ENCODE peak calls at places on chromosomes 1 and 21, in six cellular contexts. K, S, F, N, H and I are unnamed samples.

GRCh38 chr1:14939527-14940284 is 213.8 kb upstream of the TMEM51 start:
- ATAC-seq in K (no peak), S (peak), F (peak), N (peak), H (no peak), I (no peak)

GRCh38 chr1:205255941-205256780 is 28.4 kb downstream of the TMCC2 start:
- ATAC-seq in K (peak), S (peak), F (peak), N (peak), H (peak), I (peak)

GRCh38 chr1:94044290-94044790 is 76.6 kb downstream of the ABCA4 start:
- ATAC-seq in K (peak), S (no peak), F (peak), N (peak), H (peak), I (peak)

GRCh38 chr21:33703750-33704606 is 61.7 kb downstream of the ITSN1 start:
- ATAC-seq in K (no peak), S (no peak), F (peak), N (peak), H (peak), I (no peak)

GRCh38 chr1:39130297-39130696 is 74.2 kb upstream of the MACF1 start:
- ATAC-seq in K (no peak), S (peak), F (no peak), N (no peak), H (no peak), I (no peak)

GRCh38 chr1:3956527-3957170 is 56.6 kb upstream of the C1orf174 start:
- ATAC-seq in K (no peak), S (peak), F (no peak), N (no peak), H (no peak), I (no peak)

GRCh38 chr1:223525957-223526356 is 132.7 kb downstream of the CCDC185 start:
- ATAC-seq in K (peak), S (no peak), F (no peak), N (no peak), H (no peak), I (no peak)

GRCh38 chr1:51666463-51666862 is 49.6 kb downstream of the OSBPL9 start:
- ATAC-seq in K (no peak), S (no peak), F (no peak), N (no peak), H (peak), I (peak)

GRCh38 chr1:29550119-29550841 is 314.0 kb downstream of the PTPRU start:
- ATAC-seq in K (no peak), S (no peak), F (peak), N (no peak), H (peak), I (no peak)

GRCh38 chr1:173476664-173477285 is 360 bp upstream of the PRDX6 start:
- ATAC-seq in K (peak), S (peak), F (peak), N (peak), H (peak), I (peak)

GRCh38 chr1:19185976-19186375 is 24.1 kb downstream of the UBR4 start:
- ATAC-seq in K (no peak), S (no peak), F (no peak), N (no peak), H (no peak), I (no peak)

GRCh38 chr1:79982218-79982617 is 975.7 kb upstream of the ADGRL4 start:
- ATAC-seq in K (no peak), S (no peak), F (no peak), N (no peak), H (peak), I (peak)

GRCh38 chr1:154158307-154159125 is 3.6 kb upstream of the NUP210L start:
- ATAC-seq in K (peak), S (no peak), F (no peak), N (peak), H (no peak), I (no peak)

GRCh38 chr1:193494368-193494767 is 308.0 kb upstream of the B3GALT2 start:
- ATAC-seq in K (no peak), S (no peak), F (no peak), N (no peak), H (no peak), I (no peak)

GRCh38 chr1:51421961-51422360 is 91.6 kb upstream of the TTC39A start:
- ATAC-seq in K (peak), S (peak), F (peak), N (peak), H (no peak), I (peak)

GRCh38 chr1:153122831-153123421 is 9.6 kb upstream of the SPRR2F start:
- ATAC-seq in K (peak), S (no peak), F (no peak), N (peak), H (no peak), I (no peak)

GRCh38 chr21:26470361-26471115 is 102.5 kb downstream of the CYYR1 start:
- ATAC-seq in K (no peak), S (no peak), F (no peak), N (no peak), H (no peak), I (no peak)

GRCh38 chr1:183304466-183305122 is 113.6 kb downstream of the NMNAT2 start:
- ATAC-seq in K (no peak), S (no peak), F (no peak), N (no peak), H (no peak), I (no peak)

GRCh38 chr1:159960721-159961381 is 6.8 kb upstream of the SLAMF9 start:
- ATAC-seq in K (no peak), S (peak), F (no peak), N (no peak), H (no peak), I (peak)

GRCh38 chr1:91793189-91793588 is 92.8 kb downstream of the TGFBR3 start:
- ATAC-seq in K (no peak), S (no peak), F (no peak), N (no peak), H (no peak), I (no peak)

GRCh38 chr1:18516473-18516872 is 35.7 kb downstream of the KLHDC7A start:
- ATAC-seq in K (no peak), S (no peak), F (no peak), N (no peak), H (no peak), I (no peak)

GRCh38 chr1:226149806-226150205 is 36.7 kb downstream of the ACBD3 start:
- ATAC-seq in K (peak), S (peak), F (peak), N (peak), H (no peak), I (no peak)

GRCh38 chr1:24503003-24503751 is 541 bp downstream of the RCAN3 start:
- ATAC-seq in K (no peak), S (no peak), F (no peak), N (no peak), H (no peak), I (no peak)

GRCh38 chr1:59492500-59492899 is 195.6 kb downstream of the FGGY start:
- ATAC-seq in K (no peak), S (no peak), F (no peak), N (no peak), H (no peak), I (no peak)

GRCh38 chr1:59498640-59499039 is 201.7 kb downstream of the FGGY start:
- ATAC-seq in K (no peak), S (no peak), F (no peak), N (no peak), H (no peak), I (peak)

GRCh38 chr1:59499273-59499955 is 202.5 kb downstream of the FGGY start:
- ATAC-seq in K (no peak), S (peak), F (peak), N (no peak), H (no peak), I (no peak)

GRCh38 chr1:59497616-59498015 is 200.7 kb downstream of the FGGY start:
- ATAC-seq in K (no peak), S (no peak), F (no peak), N (no peak), H (no peak), I (no peak)

GRCh38 chr1:59494145-59494824 is 197.4 kb downstream of the FGGY start:
- ATAC-seq in K (no peak), S (no peak), F (no peak), N (no peak), H (no peak), I (no peak)
- TF ChIP-seq EP300 in K (no peak), S (no peak), F (no peak), N (no peak), H (no peak), I (no peak)

GRCh38 chr1:8061210-8061609 is 35.1 kb upstream of the ERRFI1 start:
- ATAC-seq in K (no peak), S (peak), F (peak), N (no peak), H (peak), I (peak)

GRCh38 chr1:8059161-8059622 is 33.1 kb upstream of the ERRFI1 start:
- ATAC-seq in K (no peak), S (no peak), F (no peak), N (no peak), H (peak), I (no peak)

GRCh38 chr1:8063298-8064068 is 37.4 kb upstream of the ERRFI1 start:
- ATAC-seq in K (no peak), S (no peak), F (no peak), N (no peak), H (no peak), I (no peak)

GRCh38 chr1:8062861-8063260 is 36.8 kb upstream of the ERRFI1 start:
- ATAC-seq in K (no peak), S (no peak), F (no peak), N (no peak), H (no peak), I (no peak)

GRCh38 chr1:8061673-8062386 is 35.7 kb upstream of the ERRFI1 start:
- ATAC-seq in K (no peak), S (peak), F (no peak), N (peak), H (no peak), I (peak)
- TF ChIP-seq EP300 in K (no peak), S (no peak), F (no peak), N (no peak), H (no peak), I (no peak)

GRCh38 chr1:151708891-151709290 is 7.7 kb downstream of the CELF3 start:
- ATAC-seq in K (no peak), S (no peak), F (no peak), N (no peak), H (no peak), I (no peak)

GRCh38 chr1:151707541-151708065 is 9.0 kb downstream of the CELF3 start:
- ATAC-seq in K (no peak), S (no peak), F (no peak), N (no peak), H (no peak), I (no peak)

GRCh38 chr1:151711044-151711800 is 5.4 kb downstream of the CELF3 start:
- ATAC-seq in K (no peak), S (no peak), F (no peak), N (no peak), H (no peak), I (no peak)

GRCh38 chr1:151711940-151712339 is 4.7 kb downstream of the CELF3 start:
- ATAC-seq in K (no peak), S (no peak), F (no peak), N (no peak), H (no peak), I (no peak)

GRCh38 chr1:151710187-151710586 is 6.4 kb downstream of the CELF3 start:
- ATAC-seq in K (no peak), S (no peak), F (no peak), N (peak), H (no peak), I (no peak)
- TF ChIP-seq EP300 in K (no peak), S (no peak), F (no peak), N (no peak), H (no peak), I (no peak)

DNA sequence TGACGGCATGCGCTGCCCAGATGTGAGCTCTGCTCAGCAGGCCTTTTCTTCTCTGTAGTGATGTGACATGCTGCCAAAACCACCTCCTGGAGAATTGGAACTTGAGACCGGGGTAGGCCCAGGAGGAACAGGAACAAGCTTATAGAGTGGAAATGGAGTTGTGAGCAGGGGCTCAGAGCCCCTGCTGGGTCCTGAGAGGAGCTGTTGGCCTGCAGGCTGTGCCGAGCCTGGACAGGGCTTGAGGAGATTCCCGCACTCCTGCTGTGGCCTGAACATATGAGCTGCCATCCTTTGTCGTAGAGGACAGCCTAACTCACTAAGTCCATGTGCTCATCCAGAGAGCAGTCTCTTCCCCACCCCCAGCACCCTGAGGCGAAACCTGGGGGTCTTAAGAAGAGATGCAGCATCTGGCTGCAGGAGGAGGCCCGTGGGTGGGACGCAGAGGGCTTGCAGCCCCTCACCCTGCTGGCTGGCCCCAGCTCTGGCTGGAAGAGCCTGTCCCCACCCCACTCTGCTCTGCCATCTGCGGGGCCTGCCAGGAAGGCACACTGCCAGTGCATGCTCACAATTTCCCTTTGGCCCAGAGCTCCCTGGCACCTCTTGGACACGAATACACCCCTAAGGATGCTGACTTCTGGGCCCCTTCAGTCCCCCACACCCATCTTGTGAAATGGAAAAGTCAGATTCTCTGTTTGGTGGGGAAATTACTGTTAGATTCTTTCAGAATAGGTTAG is 42.5 kb downstream of the PTPRF start:
- ATAC-seq in K (no peak), S (no peak), F (no peak), N (no peak), H (no peak), I (peak)
- TF ChIP-seq EP300 in K (no peak), S (no peak), F (no peak), N (no peak), H (no peak), I (no peak)

GRCh38 chr1:147822292-147822691 is 61.9 kb upstream of the GJA5 start:
- ATAC-seq in K (no peak), S (no peak), F (no peak), N (no peak), H (peak), I (no peak)
- TF ChIP-seq EP300 in K (no peak), S (no peak), F (no peak), N (no peak), H (no peak), I (no peak)

GRCh38 chr21:32278518-32279376 is at the start of gene MIS18A:
- ATAC-seq in K (peak), S (peak), F (peak), N (peak), H (peak), I (peak)
- TF ChIP-seq EP300 in K (no peak), S (no peak), F (no peak), N (peak), H (no peak), I (no peak)